ENCODE peak calls at places on chromosomes 6 and 20, in ten cellular contexts. Z is K562, G is brain microvascular endothelial cell, L is fibroblast of lung, R is thoracic aorta, M is H9, T is RWPE1, A is left lung, S is upper lobe of left lung, E is neural progenitor cell. Y is an unnamed sample.

GRCh38 chr6:167150815-167151557 is 6.8 kb downstream of the GPR31 start:
- DNase-seq in Z (no peak), G (no peak), M (peak), E (no peak), A (no peak), R (no peak), T (no peak), L (no peak), S (no peak), Y (no peak)

GRCh38 chr6:20024316-20024673 is 187.1 kb downstream of the ID4 start:
- DNase-seq in M (no peak), L (no peak), E (no peak), S (no peak), T (no peak), G (no peak), A (no peak), Z (no peak), R (no peak), Y (no peak)

GRCh38 chr6:31466466-31466865 is 31.5 kb upstream of the MICB start:
- DNase-seq in Z (no peak), G (no peak), T (no peak), S (no peak), R (no peak), L (no peak), A (no peak), E (no peak), M (no peak), Y (no peak)

GRCh38 chr6:168078199-168078942 is 641 bp downstream of the FRMD1 start:
- DNase-seq in T (no peak), M (no peak), A (no peak), R (no peak), E (no peak), S (peak), Z (no peak), G (no peak), L (no peak), Y (no peak)

GRCh38 chr6:34178361-34179105 is 32.6 kb upstream of the GRM4 start:
- DNase-seq in M (no peak), A (no peak), L (no peak), G (no peak), S (peak), E (no peak), R (no peak), T (no peak), Z (no peak), Y (no peak)

GRCh38 chr6:81950877-81951276 is 198.4 kb upstream of the TENT5A start:
- DNase-seq in Z (no peak), L (peak), M (no peak), E (no peak), S (no peak), G (peak), A (no peak), R (no peak), T (peak), Y (no peak)

GRCh38 chr6:169868458-169868857 is 117.0 kb downstream of the ERMARD start:
- DNase-seq in G (no peak), Z (no peak), L (no peak), S (peak), R (no peak), M (no peak), T (no peak), E (no peak), A (peak), Y (peak)

GRCh38 chr6:12957321-12958051 is 240.9 kb downstream of the PHACTR1 start:
- DNase-seq in G (peak), T (peak), M (peak), S (peak), R (peak), E (peak), L (peak), Z (no peak), A (peak), Y (peak)

GRCh38 chr20:53291548-53291947 is 302.1 kb downstream of the ZNF217 start:
- DNase-seq in S (no peak), T (no peak), A (no peak), M (peak), R (no peak), Z (peak), L (no peak), E (peak), G (no peak), Y (no peak)

GRCh38 chr6:82237013-82237412 is 10.5 kb downstream of the IBTK start:
- DNase-seq in L (peak), T (no peak), A (no peak), E (no peak), G (no peak), Z (no peak), R (no peak), M (no peak), S (no peak), Y (no peak)

GRCh38 chr20:51955756-51956155 is 153.4 kb upstream of the SALL4 start:
- DNase-seq in Z (no peak), E (no peak), M (no peak), L (peak), G (no peak), R (no peak), S (no peak), T (no peak), A (no peak), Y (no peak)

GRCh38 chr20:44598413-44599290 is 16.3 kb downstream of the PKIG start:
- DNase-seq in S (no peak), G (no peak), Z (no peak), A (no peak), T (no peak), L (peak), E (peak), M (no peak), R (no peak), Y (no peak)

GRCh38 chr20:59398552-59399265 is 98.3 kb downstream of the EDN3 start:
- DNase-seq in G (no peak), S (no peak), R (no peak), A (no peak), T (no peak), L (no peak), E (peak), Z (no peak), M (no peak), Y (no peak)

GRCh38 chr6:55239099-55239498 is 64.8 kb downstream of the HCRTR2 start:
- DNase-seq in A (no peak), T (no peak), L (peak), S (no peak), R (no peak), M (no peak), E (no peak), Z (no peak), G (no peak), Y (no peak)

GRCh38 chr6:139016337-139017213 is 12.0 kb upstream of the ABRACL start:
- DNase-seq in L (no peak), Z (no peak), S (no peak), T (no peak), R (no peak), M (no peak), E (peak), G (no peak), A (no peak), Y (no peak)

GRCh38 chr6:113414511-113414910 is 442.6 kb upstream of the MARCKS start:
- DNase-seq in T (peak), M (no peak), E (no peak), R (no peak), A (no peak), L (peak), G (peak), Z (no peak), S (no peak), Y (no peak)

GRCh38 chr6:4585682-4586468 is 190.3 kb upstream of the CDYL start:
- DNase-seq in G (no peak), Z (no peak), L (no peak), E (no peak), R (no peak), T (no peak), A (no peak), M (no peak), S (no peak), Y (no peak)

DNA sequence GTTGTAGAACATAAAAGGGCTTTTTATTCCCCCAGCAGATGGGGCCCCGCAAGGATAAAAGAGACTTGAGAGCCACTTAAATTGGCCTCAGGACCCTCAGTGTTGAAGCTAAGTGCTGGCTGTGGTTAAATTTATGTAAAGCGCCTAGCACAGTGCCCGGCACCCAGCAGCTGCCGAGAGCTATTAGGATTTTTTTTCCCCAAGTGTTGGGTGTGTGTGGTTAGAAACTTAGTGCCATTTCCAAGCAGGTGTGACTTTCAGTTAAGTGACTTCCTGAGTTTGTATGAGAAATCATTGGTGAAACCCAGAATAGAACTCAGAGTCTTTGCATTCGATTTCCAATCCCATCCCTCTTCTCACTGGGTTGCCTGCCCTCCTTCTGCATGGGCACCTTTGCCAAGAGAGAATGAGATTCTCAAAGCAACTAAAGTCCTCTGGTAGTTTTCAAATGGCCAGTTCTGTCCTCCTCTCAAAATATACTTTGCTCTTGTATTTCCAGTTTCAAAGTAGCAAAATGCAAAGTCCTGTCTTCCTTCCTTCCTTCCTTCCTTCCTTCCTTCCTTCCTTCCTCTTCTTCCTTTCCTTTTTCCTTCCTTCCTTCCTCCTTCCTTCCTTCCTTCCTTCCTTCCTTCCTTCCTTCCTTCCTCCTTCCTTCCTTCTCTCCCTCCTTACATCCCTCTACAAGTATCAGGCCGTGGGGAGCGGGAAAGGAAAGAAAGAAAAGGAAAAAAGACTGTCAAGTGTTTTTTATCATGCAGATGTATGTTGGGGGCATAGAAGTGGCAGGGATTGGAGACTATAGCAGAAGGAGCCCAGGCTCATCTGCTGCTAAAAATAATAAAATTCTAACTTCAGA is 265.0 kb downstream of the CD83 start:
- DNase-seq in E (peak), L (no peak), T (no peak), G (no peak), S (no peak), Z (no peak), A (no peak), R (no peak), M (no peak), Y (no peak)
- TF ChIP-seq CTCF in E (no peak), L (no peak), T (no peak), G (no peak), S (no peak), Z (no peak), A (no peak), R (no peak), M (no peak), Y (no peak)

GRCh38 chr6:36615018-36615761 is 21.0 kb downstream of the SRSF3 start:
- DNase-seq in Z (peak), E (peak), S (no peak), M (peak), A (no peak), R (no peak), G (no peak), L (peak), T (peak), Y (no peak)
- H3K27ac ChIP-seq in Z (no peak), E (no peak), S (peak), M (no peak), A (no peak), R (no peak), G (no peak), L (no peak), T (peak), Y (no peak)

DNA sequence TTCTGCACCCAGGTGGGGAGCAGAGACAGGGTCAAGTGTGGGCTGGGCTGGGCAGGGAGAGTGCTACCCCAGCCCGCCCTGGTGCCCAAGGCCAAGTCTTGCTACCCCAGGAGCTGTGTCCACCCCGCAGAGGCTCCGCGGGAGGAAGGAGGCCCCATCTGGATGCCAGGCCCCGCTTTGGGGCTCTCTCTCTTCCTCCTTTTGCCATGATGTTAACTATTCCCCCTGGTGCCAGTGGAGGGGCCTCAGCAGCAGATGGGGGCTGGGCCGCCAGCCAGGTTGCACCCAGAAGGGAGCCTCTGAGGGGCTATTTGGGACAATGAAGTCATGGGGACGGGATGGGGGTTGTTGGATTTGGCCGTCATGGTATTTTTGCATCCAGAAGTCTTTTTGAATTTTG is 9.3 kb downstream of the SLC17A9 start:
- DNase-seq in L (no peak), S (peak), Z (no peak), M (no peak), A (peak), T (no peak), G (no peak), R (no peak), E (no peak), Y (no peak)
- TF ChIP-seq CTCF in L (no peak), S (no peak), Z (no peak), M (no peak), A (no peak), T (no peak), G (no peak), R (no peak), E (no peak), Y (no peak)

GRCh38 chr20:57528148-57528547 is 3.2 kb upstream of the CTCFL start:
- DNase-seq in R (no peak), G (no peak), S (no peak), L (no peak), M (no peak), A (no peak), Z (no peak), E (no peak), T (no peak), Y (no peak)

GRCh38 chr20:57529160-57529585 is 4.2 kb upstream of the CTCFL start:
- DNase-seq in L (no peak), E (no peak), R (no peak), Z (no peak), S (no peak), A (no peak), T (no peak), G (no peak), M (no peak), Y (no peak)

GRCh38 chr20:57530327-57530981 is 5.5 kb upstream of the CTCFL start:
- DNase-seq in S (no peak), G (no peak), Z (no peak), R (no peak), L (no peak), M (no peak), A (no peak), E (no peak), T (no peak), Y (no peak)

GRCh38 chr20:57527728-57528127 is 2.8 kb upstream of the CTCFL start:
- DNase-seq in Z (no peak), L (no peak), S (no peak), M (no peak), E (no peak), G (no peak), T (no peak), A (no peak), R (no peak), Y (no peak)

GRCh38 chr20:57529810-57530209 is 4.9 kb upstream of the CTCFL start:
- DNase-seq in S (no peak), T (no peak), Z (no peak), E (no peak), A (no peak), L (no peak), R (no peak), M (no peak), G (no peak), Y (no peak)
- H3K27ac ChIP-seq in S (no peak), T (no peak), Z (no peak), E (no peak), A (no peak), L (no peak), R (no peak), M (no peak), G (no peak), Y (no peak)

GRCh38 chr6:53701333-53702073 is 35.9 kb upstream of the KLHL31 start:
- DNase-seq in A (no peak), T (no peak), G (no peak), Z (no peak), S (no peak), R (no peak), E (no peak), M (no peak), L (no peak), Y (no peak)

GRCh38 chr6:53702316-53702715 is 36.8 kb upstream of the KLHL31 start:
- DNase-seq in T (no peak), A (no peak), G (no peak), M (no peak), L (no peak), Z (no peak), E (no peak), R (no peak), S (no peak), Y (no peak)

GRCh38 chr6:53704700-53705099 is 39.1 kb upstream of the KLHL31 start:
- DNase-seq in R (no peak), A (no peak), G (no peak), L (no peak), M (no peak), S (no peak), E (no peak), Z (no peak), T (no peak), Y (no peak)

GRCh38 chr6:53706525-53706924 is 41.0 kb upstream of the KLHL31 start:
- DNase-seq in G (no peak), R (no peak), Z (no peak), M (no peak), S (no peak), A (no peak), E (no peak), L (no peak), T (no peak), Y (no peak)

GRCh38 chr6:53703047-53703446 is 37.5 kb upstream of the KLHL31 start:
- DNase-seq in G (no peak), A (no peak), M (no peak), R (no peak), E (peak), L (no peak), S (no peak), Z (no peak), T (no peak), Y (no peak)
- TF ChIP-seq CTCF in G (no peak), A (no peak), M (no peak), R (no peak), E (no peak), L (no peak), S (no peak), Z (no peak), T (no peak), Y (no peak)

DNA sequence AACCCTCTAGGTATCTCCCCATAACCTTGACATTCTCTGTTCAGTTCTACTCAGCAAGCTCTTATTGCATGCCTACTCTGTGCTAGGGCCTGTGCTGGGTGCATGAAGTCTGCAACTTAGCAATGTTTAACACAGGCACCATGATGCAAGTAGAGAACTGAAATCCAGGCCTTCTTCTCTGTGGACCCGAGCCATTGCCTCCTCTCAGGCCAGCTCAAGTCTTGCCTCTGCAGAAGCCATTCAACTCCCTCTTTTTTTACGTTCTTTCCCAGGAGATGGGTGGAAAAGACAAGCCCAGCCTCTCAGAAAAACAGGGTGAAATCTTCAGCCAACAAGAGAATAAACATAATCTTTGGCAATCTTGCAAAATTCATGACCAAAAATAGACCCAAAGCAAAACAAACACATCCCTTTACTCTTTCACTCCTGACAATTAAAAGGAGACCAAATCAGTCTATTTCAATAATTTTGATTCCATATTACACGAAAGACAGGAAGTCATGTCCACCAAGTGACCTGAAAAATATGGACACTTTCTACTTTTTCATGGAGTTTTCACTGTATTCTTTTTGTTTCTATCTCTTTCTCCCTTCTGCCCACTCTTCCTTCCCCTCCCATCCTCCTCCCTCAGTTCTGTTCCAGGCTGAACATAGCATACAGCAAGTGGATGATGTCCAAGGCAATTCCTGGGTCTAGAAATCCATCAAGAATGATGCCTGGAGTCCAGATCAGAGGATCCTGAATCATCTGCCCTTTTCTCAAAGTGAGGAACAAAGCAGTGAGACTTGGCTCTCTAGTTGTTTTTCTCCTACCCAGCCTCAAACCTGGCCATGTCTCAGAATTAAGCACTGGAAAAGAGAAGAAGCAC is 45.4 kb upstream of the MOCS1 start:
- DNase-seq in S (no peak), E (no peak), A (no peak), T (no peak), L (peak), G (no peak), M (no peak), Z (no peak), R (no peak), Y (no peak)
- H3K27ac ChIP-seq in S (no peak), E (no peak), A (no peak), T (no peak), L (no peak), G (no peak), M (no peak), Z (no peak), R (no peak), Y (no peak)

GRCh38 chr20:35146922-35147574 is at the start of gene EDEM2:
- DNase-seq in L (peak), Z (peak), A (peak), M (peak), R (peak), E (peak), S (peak), G (peak), T (peak), Y (peak)

GRCh38 chr20:35151739-35152138 is 4.6 kb upstream of the EDEM2 start:
- DNase-seq in G (no peak), M (no peak), Z (no peak), L (peak), S (no peak), T (no peak), A (no peak), R (no peak), E (no peak), Y (no peak)

GRCh38 chr20:35145141-35145564 is 2.0 kb downstream of the EDEM2 start:
- DNase-seq in G (peak), R (no peak), E (peak), T (peak), S (no peak), Z (peak), L (peak), M (no peak), A (no peak), Y (peak)

GRCh38 chr20:35144694-35145093 is 2.4 kb downstream of the EDEM2 start:
- DNase-seq in M (no peak), Z (no peak), T (no peak), R (no peak), L (no peak), E (no peak), G (no peak), S (no peak), A (no peak), Y (no peak)

DNA sequence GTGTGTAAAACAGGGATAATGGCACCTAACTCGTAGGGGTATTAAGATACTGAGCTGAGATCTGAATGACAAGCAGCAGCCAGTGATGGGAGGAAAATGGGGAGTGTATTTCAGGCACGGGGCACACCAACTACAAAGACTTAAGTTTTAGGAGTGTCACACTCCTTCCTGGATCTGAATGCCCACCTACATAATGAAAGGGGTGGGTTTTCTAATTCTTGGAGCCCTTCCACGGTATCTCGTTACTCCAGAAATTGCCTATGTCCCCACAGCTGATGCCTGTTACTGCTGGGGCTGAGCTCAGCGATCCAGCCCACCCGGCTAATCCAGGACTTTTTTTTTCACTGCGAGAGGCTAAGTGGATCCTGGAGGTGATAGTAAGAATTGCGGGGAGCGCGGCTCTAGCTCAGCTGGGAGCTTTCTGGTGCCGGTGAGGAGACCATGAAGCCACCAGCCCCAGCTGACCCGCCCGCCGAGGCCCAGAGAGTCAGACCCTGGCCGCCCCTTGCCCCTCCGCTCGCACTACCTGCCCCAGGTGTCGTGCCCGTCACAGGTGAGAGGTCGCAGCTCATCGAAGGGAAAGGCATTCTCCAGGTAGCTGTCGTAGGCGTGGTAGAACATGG is 726 bp downstream of the EDEM2 start:
- DNase-seq in R (no peak), T (peak), E (peak), M (peak), G (no peak), A (peak), S (peak), L (no peak), Z (peak), Y (no peak)
- TF ChIP-seq CTCF in R (no peak), T (no peak), E (no peak), M (no peak), G (peak), A (no peak), S (peak), L (no peak), Z (no peak), Y (no peak)

GRCh38 chr20:36065427-36065998 is 89.0 kb upstream of the EPB41L1 start:
- DNase-seq in M (peak), S (no peak), Z (no peak), T (no peak), G (no peak), L (no peak), R (no peak), A (no peak), E (no peak), Y (no peak)
- H3K27ac ChIP-seq in M (no peak), S (peak), Z (no peak), T (peak), G (no peak), L (peak), R (peak), A (peak), E (no peak), Y (no peak)

GRCh38 chr6:153662982-153663381 is 376.1 kb upstream of the OPRM1 start:
- DNase-seq in R (no peak), A (no peak), T (no peak), E (no peak), M (no peak), S (no peak), Z (no peak), L (no peak), G (no peak), Y (no peak)
- TF ChIP-seq CTCF in R (no peak), A (no peak), T (no peak), E (no peak), M (peak), S (no peak), Z (no peak), L (no peak), G (peak), Y (no peak)